ENCODE peak calls at places on chromosomes 7 and 10, in ten cellular contexts. H, O, R, L, C, G, M, W, Y and I are unnamed samples.

GRCh38 chr7:101862280-101863220 is 45.1 kb downstream of the CUX1 start:
- DNase-seq in H (no peak), O (no peak), R (no peak), L (no peak), C (no peak), G (no peak), M (no peak), W (peak; percentile 60), Y (no peak), I (no peak)

GRCh38 chr10:73517166-73517888 is 21.5 kb upstream of the PPP3CB start:
- DNase-seq in H (no peak), O (no peak), R (no peak), L (no peak), C (no peak), G (no peak), M (no peak), W (no peak), Y (no peak), I (no peak)

GRCh38 chr10:70761031-70761601 is 24.1 kb downstream of the TBATA start:
- DNase-seq in H (no peak), O (no peak), R (no peak), L (no peak), C (no peak), G (no peak), M (no peak), W (peak; percentile 51), Y (no peak), I (no peak)

GRCh38 chr10:103168436-103168835 is 24.6 kb downstream of the NT5C2 start:
- DNase-seq in H (peak; percentile 2), O (no peak), R (no peak), L (no peak), C (no peak), G (no peak), M (no peak), W (no peak), Y (no peak), I (no peak)

GRCh38 chr7:136039577-136040345 is 62.6 kb upstream of the MTPN start:
- DNase-seq in H (no peak), O (no peak), R (no peak), L (no peak), C (no peak), G (no peak), M (no peak), W (no peak), Y (no peak), I (no peak)

GRCh38 chr7:117019786-117020604 is 66.7 kb downstream of the ST7 start:
- DNase-seq in H (peak; percentile 91), O (peak; percentile 88), R (no peak), L (no peak), C (peak; percentile 51), G (peak; percentile 35), M (peak; percentile 15), W (peak; percentile 65), Y (peak; percentile 63), I (no peak)

GRCh38 chr7:111238891-111239290 is 148.0 kb downstream of the LRRN3 start:
- DNase-seq in H (peak; percentile 11), O (no peak), R (no peak), L (no peak), C (no peak), G (no peak), M (no peak), W (no peak), Y (no peak), I (no peak)

GRCh38 chr7:141355057-141355456 is 196.2 kb upstream of the AGK start:
- DNase-seq in H (peak; percentile 59), O (no peak), R (no peak), L (no peak), C (no peak), G (no peak), M (no peak), W (no peak), Y (no peak), I (no peak)

GRCh38 chr10:123287594-123288247 is 133.5 kb downstream of the BUB3 start:
- DNase-seq in H (peak; percentile 80), O (no peak), R (no peak), L (peak; percentile 44), C (peak; percentile 33), G (no peak), M (no peak), W (no peak), Y (no peak), I (no peak)

GRCh38 chr7:48035967-48036478 is 680 bp downstream of the C7orf57 start:
- DNase-seq in H (peak; percentile 50), O (peak; percentile 88), R (no peak), L (no peak), C (no peak), G (peak; percentile 19), M (peak; percentile 45), W (peak; percentile 50), Y (no peak), I (no peak)

GRCh38 chr10:70909326-70909935 is 21.1 kb upstream of the PCBD1 start:
- DNase-seq in H (no peak), O (no peak), R (no peak), L (no peak), C (no peak), G (no peak), M (no peak), W (no peak), Y (no peak), I (no peak)

GRCh38 chr10:27360581-27361172 is 120.1 kb upstream of the ACBD5 start:
- DNase-seq in H (peak; percentile 74), O (peak; percentile 90), R (peak; percentile 75), L (peak; percentile 83), C (peak; percentile 53), G (peak; percentile 71), M (peak; percentile 76), W (peak; percentile 79), Y (peak; percentile 84), I (no peak)

GRCh38 chr10:46560381-46560780 is 3.9 kb upstream of the GPRIN2 start:
- DNase-seq in H (no peak), O (peak; percentile 84), R (peak; percentile 0), L (peak; percentile 4), C (no peak), G (no peak), M (no peak), W (no peak), Y (peak; percentile 1), I (no peak)

GRCh38 chr10:64867501-64867962 is 1346.3 kb downstream of the REEP3 start:
- DNase-seq in H (no peak), O (no peak), R (no peak), L (no peak), C (no peak), G (no peak), M (no peak), W (no peak), Y (no peak), I (no peak)

GRCh38 chr7:38880454-38880853 is 28.5 kb downstream of the VPS41 start:
- DNase-seq in H (no peak), O (no peak), R (no peak), L (no peak), C (no peak), G (no peak), M (peak; percentile 51), W (no peak), Y (no peak), I (no peak)

GRCh38 chr7:149765399-149766121 is 7.8 kb downstream of the ZNF467 start:
- DNase-seq in H (no peak), O (peak; percentile 84), R (no peak), L (no peak), C (no peak), G (no peak), M (peak; percentile 61), W (peak; percentile 63), Y (no peak), I (no peak)

GRCh38 chr10:49841615-49842180 is 79.6 kb upstream of the OGDHL start:
- DNase-seq in H (no peak), O (no peak), R (no peak), L (no peak), C (no peak), G (no peak), M (no peak), W (no peak), Y (no peak), I (no peak)

GRCh38 chr7:103944230-103944900 is 45.1 kb downstream of the RELN start:
- DNase-seq in H (no peak), O (no peak), R (no peak), L (no peak), C (no peak), G (no peak), M (no peak), W (no peak), Y (no peak), I (no peak)

GRCh38 chr10:6108072-6108471 is 19.2 kb downstream of the RBM17 start:
- DNase-seq in H (no peak), O (no peak), R (no peak), L (no peak), C (no peak), G (no peak), M (no peak), W (no peak), Y (no peak), I (no peak)

GRCh38 chr7:130387628-130388403 is 7.5 kb downstream of the CPA1 start:
- DNase-seq in H (peak; percentile 24), O (peak; percentile 76), R (no peak), L (no peak), C (no peak), G (no peak), M (no peak), W (no peak), Y (no peak), I (no peak)

GRCh38 chr10:76405932-76406331 is 974.5 kb downstream of the LRMDA start:
- DNase-seq in H (no peak), O (no peak), R (no peak), L (no peak), C (no peak), G (no peak), M (no peak), W (no peak), Y (no peak), I (no peak)

GRCh38 chr10:102675151-102675886 is 31.0 kb downstream of the TRIM8 start:
- DNase-seq in H (no peak), O (no peak), R (no peak), L (no peak), C (no peak), G (no peak), M (no peak), W (no peak), Y (peak; percentile 37), I (no peak)